ENCODE peak calls at places on chromosomes 1 and 21, in ten cellular contexts. D, E, X, I, N, G, O, H, W and P are unnamed samples.

GRCh38 chr21:32481875-32482408 is 69.4 kb downstream of the EVA1C start:
- DNase-seq in D (peak), E (no peak), X (peak), I (no peak), N (no peak), G (no peak), O (no peak), H (no peak), W (no peak), P (no peak)

GRCh38 chr1:16218014-16218673 is 5.7 kb upstream of the ARHGEF19 start:
- DNase-seq in D (no peak), E (no peak), X (no peak), I (no peak), N (no peak), G (no peak), O (no peak), H (no peak), W (no peak), P (no peak)

GRCh38 chr1:39988618-39989343 is 33.8 kb downstream of the MFSD2A start:
- DNase-seq in D (no peak), E (no peak), X (peak), I (no peak), N (no peak), G (no peak), O (no peak), H (no peak), W (no peak), P (no peak)

GRCh38 chr1:50228871-50229384 is 120.2 kb downstream of the ELAVL4 start:
- DNase-seq in D (no peak), E (no peak), X (no peak), I (no peak), N (no peak), G (no peak), O (no peak), H (no peak), W (no peak), P (no peak)

GRCh38 chr1:184574588-184574987 is 180.1 kb downstream of the EDEM3 start:
- DNase-seq in D (no peak), E (no peak), X (no peak), I (no peak), N (no peak), G (no peak), O (no peak), H (peak), W (no peak), P (no peak)

GRCh38 chr1:1628656-1629429 is 3.1 kb upstream of the MMP23B start:
- DNase-seq in D (no peak), E (no peak), X (no peak), I (no peak), N (no peak), G (peak), O (no peak), H (peak), W (no peak), P (no peak)

GRCh38 chr1:28172690-28173150 is 3.8 kb downstream of the PTAFR start:
- DNase-seq in D (no peak), E (peak), X (no peak), I (no peak), N (peak), G (peak), O (peak), H (no peak), W (no peak), P (no peak)

GRCh38 chr1:75548721-75549480 is 62.0 kb downstream of the SLC44A5 start:
- DNase-seq in D (no peak), E (peak), X (no peak), I (no peak), N (no peak), G (no peak), O (peak), H (no peak), W (no peak), P (no peak)

GRCh38 chr1:64483711-64484454 is 14.0 kb downstream of the CACHD1 start:
- DNase-seq in D (no peak), E (no peak), X (no peak), I (no peak), N (no peak), G (no peak), O (no peak), H (no peak), W (no peak), P (no peak)

GRCh38 chr1:3553166-3553939 is 58.0 kb downstream of the MEGF6 start:
- DNase-seq in D (peak), E (no peak), X (no peak), I (no peak), N (peak), G (no peak), O (no peak), H (no peak), W (no peak), P (no peak)

GRCh38 chr1:99363531-99363930 is 99.2 kb downstream of the PLPPR4 start:
- DNase-seq in D (no peak), E (no peak), X (no peak), I (no peak), N (no peak), G (no peak), O (no peak), H (no peak), W (no peak), P (no peak)

GRCh38 chr1:7218210-7218832 is 433.1 kb downstream of the CAMTA1 start:
- DNase-seq in D (no peak), E (peak), X (peak), I (no peak), N (peak), G (peak), O (peak), H (peak), W (peak), P (no peak)

GRCh38 chr1:88595355-88595754 is 88.7 kb upstream of the PKN2 start:
- DNase-seq in D (no peak), E (peak), X (no peak), I (peak), N (no peak), G (peak), O (peak), H (no peak), W (peak), P (no peak)

GRCh38 chr21:29641635-29642550 is 297.9 kb downstream of the GRIK1 start:
- DNase-seq in D (no peak), E (no peak), X (no peak), I (no peak), N (no peak), G (no peak), O (no peak), H (no peak), W (no peak), P (no peak)

GRCh38 chr21:42844411-42845113 is 34.8 kb downstream of the WDR4 start:
- DNase-seq in D (no peak), E (no peak), X (peak), I (no peak), N (no peak), G (no peak), O (no peak), H (no peak), W (no peak), P (no peak)

GRCh38 chr1:101748077-101748476 is 248.6 kb downstream of the OLFM3 start:
- DNase-seq in D (no peak), E (no peak), X (no peak), I (no peak), N (no peak), G (no peak), O (no peak), H (no peak), W (no peak), P (no peak)

DNA sequence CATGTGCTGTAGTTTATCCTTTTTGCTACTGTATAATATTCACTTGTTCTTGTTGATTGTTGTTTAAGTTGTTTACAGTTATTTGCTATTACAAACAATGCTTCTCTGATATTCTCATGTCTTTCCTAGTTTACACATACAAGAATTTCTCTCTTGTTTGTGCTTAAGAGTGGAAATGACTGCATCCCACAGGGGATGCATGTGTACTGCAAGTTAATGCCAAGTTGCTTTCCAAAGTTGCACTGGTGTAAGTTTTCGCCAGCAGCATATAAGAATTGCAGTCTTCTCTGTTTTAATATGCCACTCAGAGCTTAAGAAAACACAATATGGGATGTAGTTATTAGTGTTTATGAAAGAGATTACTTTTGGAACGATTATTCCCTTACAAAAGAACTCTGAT is 97.7 kb downstream of the NEK7 start:
- DNase-seq in D (no peak), E (peak), X (no peak), I (no peak), N (no peak), G (no peak), O (peak), H (no peak), W (no peak), P (no peak)
- TF ChIP-seq CTCF in D (no peak), E (peak), X (no peak), I (no peak), N (peak), G (no peak), O (peak), H (no peak), W (peak), P (no peak)

DNA sequence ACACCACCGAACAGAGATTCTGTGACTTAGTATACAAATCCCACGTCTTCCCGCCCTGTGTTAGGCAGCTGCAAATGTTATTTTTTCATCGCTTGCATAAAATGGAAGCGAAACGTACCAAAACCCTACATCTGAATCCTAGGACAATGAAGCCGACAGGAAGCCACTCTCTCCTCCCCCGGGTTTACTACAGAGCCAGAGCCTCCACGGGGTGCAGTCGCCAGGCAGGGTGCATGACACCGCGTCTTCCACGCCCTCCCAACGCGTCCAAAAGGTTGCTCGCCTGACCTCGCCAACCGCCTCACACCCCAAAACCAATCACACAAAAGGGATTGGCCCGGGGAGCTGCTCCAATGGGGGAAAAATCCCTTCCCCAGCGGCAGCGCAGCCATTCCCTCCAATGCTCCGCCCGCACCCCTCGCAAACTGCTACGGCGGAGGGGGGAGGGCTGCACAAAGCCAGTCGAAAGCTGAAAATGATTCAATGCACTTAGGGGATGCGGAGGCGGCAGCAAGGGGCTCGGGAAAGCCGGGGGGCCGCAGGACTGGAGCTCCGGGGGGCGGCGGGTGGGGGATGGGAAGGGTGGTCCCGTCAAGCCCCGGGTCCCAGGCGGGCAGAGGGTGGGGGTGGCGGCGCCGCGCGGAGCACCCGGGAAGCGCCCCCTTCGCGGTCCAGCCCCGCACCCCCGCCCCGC is 701 bp downstream of the CEP170 start:
- DNase-seq in D (peak), E (peak), X (peak), I (no peak), N (peak), G (peak), O (peak), H (peak), W (peak), P (peak)
- TF ChIP-seq CTCF in D (no peak), E (no peak), X (no peak), I (no peak), N (no peak), G (no peak), O (no peak), H (no peak), W (peak), P (no peak)

GRCh38 chr1:38152351-38153082 is 105.9 kb upstream of the POU3F1 start:
- DNase-seq in D (no peak), E (no peak), X (no peak), I (no peak), N (no peak), G (no peak), O (no peak), H (no peak), W (no peak), P (no peak)
- TF ChIP-seq CTCF in D (no peak), E (no peak), X (no peak), I (no peak), N (no peak), G (peak), O (no peak), H (peak), W (no peak), P (no peak)

GRCh38 chr1:115262886-115263285 is 75.2 kb downstream of the NGF start:
- DNase-seq in D (no peak), E (no peak), X (no peak), I (no peak), N (no peak), G (no peak), O (peak), H (no peak), W (peak), P (no peak)

GRCh38 chr1:115261511-115261910 is 76.5 kb downstream of the NGF start:
- DNase-seq in D (no peak), E (no peak), X (no peak), I (no peak), N (no peak), G (no peak), O (no peak), H (no peak), W (no peak), P (no peak)

GRCh38 chr1:115266729-115267421 is 71.2 kb downstream of the NGF start:
- DNase-seq in D (no peak), E (peak), X (no peak), I (no peak), N (no peak), G (no peak), O (peak), H (no peak), W (peak), P (no peak)
- TF ChIP-seq CTCF in D (no peak), E (no peak), X (no peak), I (no peak), N (no peak), G (no peak), O (no peak), H (no peak), W (no peak), P (no peak)